ENCODE peak calls at places on chromosomes 4 and X, in four cellular contexts. V is GM12878, I is HCT116, N is K562. M is an unnamed sample.

GRCh38 chr4:100391913-100392312 is 125.9 kb downstream of the EMCN start:
- DNase-seq in V (no peak), I (no peak), N (no peak), M (no peak)

GRCh38 chr4:827209-828081 is 1.5 kb upstream of the CPLX1 start:
- DNase-seq in V (no peak), N (no peak), I (no peak), M (no peak)

GRCh38 chr4:3717241-3717640 is 48.9 kb upstream of the ADRA2C start:
- DNase-seq in V (no peak), N (no peak), I (no peak), M (no peak)

GRCh38 chr4:70858454-70858853 is 18.8 kb upstream of the GRSF1 start:
- DNase-seq in N (no peak), V (no peak), I (no peak), M (no peak)

GRCh38 chrX:19046343-19047215 is 62.7 kb upstream of the PHKA2 start:
- DNase-seq in V (no peak), N (no peak), I (peak), M (no peak)

GRCh38 chr4:83606898-83607297 is 71.0 kb downstream of the GPAT3 start:
- DNase-seq in V (no peak), I (no peak), N (no peak), M (no peak)

GRCh38 chr4:157702821-157703220 is 470.0 kb downstream of the GASK1B start:
- DNase-seq in V (no peak), I (no peak), N (no peak), M (no peak)

GRCh38 chr4:70734168-70734954 is 12.6 kb downstream of the RUFY3 start:
- DNase-seq in V (peak), N (no peak), I (no peak), M (no peak)

GRCh38 chr4:88240297-88240714 is 44.1 kb downstream of the PPM1K start:
- DNase-seq in I (no peak), V (no peak), N (no peak), M (peak)

GRCh38 chr4:56772134-56772533 is 49.4 kb downstream of the SPINK2 start:
- DNase-seq in I (no peak), V (no peak), N (no peak), M (no peak)

GRCh38 chr4:147134536-147135210 is 189.0 kb upstream of the TTC29 start:
- DNase-seq in N (no peak), I (no peak), V (no peak), M (no peak)

GRCh38 chr4:17787315-17787714 is 5.9 kb upstream of the FAM184B start:
- DNase-seq in I (no peak), V (no peak), N (no peak), M (no peak)

GRCh38 chr4:19689511-19689910 is 562.2 kb upstream of the SLIT2 start:
- DNase-seq in V (no peak), I (no peak), N (no peak), M (no peak)

GRCh38 chr4:101101072-101101471 is 246.3 kb downstream of the PPP3CA start:
- DNase-seq in V (no peak), N (no peak), I (no peak), M (no peak)

GRCh38 chr4:40845136-40845910 is 95.6 kb downstream of the NSUN7 start:
- DNase-seq in V (no peak), N (no peak), I (no peak), M (no peak)

GRCh38 chrX:120144178-120144844 is 14.1 kb upstream of the RHOXF2 start:
- DNase-seq in V (no peak), I (no peak), N (peak), M (no peak)

GRCh38 chr4:55393461-55394320 is 2.1 kb upstream of the TMEM165 start:
- DNase-seq in I (no peak), N (no peak), V (no peak), M (peak)

GRCh38 chr4:8231551-8232049 is 32.5 kb downstream of the SH3TC1 start:
- DNase-seq in N (no peak), V (no peak), I (no peak), M (no peak)

GRCh38 chrX:21655901-21656586 is 2.1 kb downstream of the KLHL34 start:
- DNase-seq in V (no peak), N (no peak), I (no peak), M (no peak)

GRCh38 chr4:188984518-188984917 is 845.3 kb downstream of the TRIML1 start:
- DNase-seq in I (no peak), N (no peak), V (no peak), M (no peak)

GRCh38 chr4:6087669-6088068 is 69.4 kb upstream of the C4orf50 start:
- DNase-seq in N (peak), I (peak), V (no peak), M (peak)

GRCh38 chr4:8694226-8694625 is 101.7 kb downstream of the CPZ start:
- DNase-seq in I (no peak), V (no peak), N (no peak), M (no peak)

GRCh38 chrX:123920065-123920785 is 41.3 kb upstream of the STAG2 start:
- DNase-seq in N (no peak), I (no peak), V (no peak), M (no peak)

GRCh38 chr4:90163872-90164271 is 36.7 kb downstream of the CCSER1 start:
- DNase-seq in I (no peak), V (no peak), N (no peak), M (no peak)

GRCh38 chrX:132004728-132005127 is 18.4 kb upstream of the STK26 start:
- DNase-seq in V (no peak), I (no peak), N (peak), M (peak)

GRCh38 chr4:87497141-87497540 is 32.0 kb downstream of the SPARCL1 start:
- DNase-seq in N (peak), V (no peak), I (no peak), M (no peak)

GRCh38 chr4:7120341-7120740 is 52.5 kb upstream of the GRPEL1 start:
- DNase-seq in V (no peak), N (peak), I (peak), M (peak)

GRCh38 chrX:1380672-1381233 is 11.2 kb downstream of the SLC25A6 start:
- DNase-seq in V (no peak), N (no peak), I (no peak), M (peak)

GRCh38 chrX:155534800-155535199 is 76.4 kb upstream of the F8A3 start:
- DNase-seq in N (peak), V (no peak), I (no peak), M (no peak)

GRCh38 chr4:25012671-25013070 is 18.1 kb downstream of the LGI2 start:
- DNase-seq in I (no peak), V (no peak), N (no peak), M (no peak)

GRCh38 chr4:58166496-58166895 is 1056.3 kb upstream of the IGFBP7 start:
- DNase-seq in V (no peak), I (no peak), N (no peak), M (no peak)

GRCh38 chr4:147361726-147362125 is 119.2 kb upstream of the EDNRA start:
- DNase-seq in V (no peak), I (peak), N (no peak), M (no peak)

GRCh38 chr4:5033266-5033945 is 14.1 kb upstream of the CYTL1 start:
- DNase-seq in N (no peak), I (no peak), V (no peak), M (no peak)

GRCh38 chr4:138765442-138765841 is 250.1 kb upstream of the NOCT start:
- DNase-seq in V (no peak), N (no peak), I (no peak), M (no peak)

GRCh38 chrX:74534569-74535038 is 79.8 kb downstream of the RLIM start:
- DNase-seq in N (no peak), V (peak), I (no peak), M (no peak)

GRCh38 chr4:109801099-109801789 is 555 bp downstream of the CFI start:
- DNase-seq in I (no peak), N (no peak), V (no peak), M (no peak)

GRCh38 chr4:181150173-181150572 is 1093.0 kb upstream of the TENM3 start:
- DNase-seq in I (no peak), N (no peak), V (no peak), M (no peak)

GRCh38 chr4:93658443-93658842 is 170.1 kb upstream of the ATOH1 start:
- DNase-seq in N (no peak), I (no peak), V (no peak), M (no peak)

GRCh38 chrX:34058005-34058404 is 74.1 kb downstream of the FAM47A start:
- DNase-seq in I (no peak), V (no peak), N (no peak), M (no peak)

DNA sequence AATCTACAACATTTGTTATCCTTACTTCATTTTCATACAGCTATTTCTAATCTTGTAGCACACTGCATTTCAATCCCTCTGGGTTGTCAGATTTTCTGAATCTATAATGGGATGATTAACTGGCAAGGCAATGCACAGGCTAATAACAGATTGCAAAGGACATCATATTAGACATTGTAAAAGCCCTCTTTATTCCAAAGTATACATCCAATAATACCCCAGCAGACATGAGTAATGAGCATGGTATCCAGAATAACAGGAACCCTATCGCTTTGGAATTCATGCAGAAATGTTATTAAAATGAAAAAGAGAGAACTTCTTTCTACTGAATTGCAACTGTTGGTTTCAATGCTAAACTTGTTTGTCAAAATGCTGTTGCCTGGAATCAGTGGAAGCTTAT is 122.9 kb downstream of the C4orf33 start:
- DNase-seq in I (no peak), N (no peak), V (no peak), M (no peak)
- TF ChIP-seq JUND in I (no peak), N (no peak), V (no peak), M (no peak)

DNA sequence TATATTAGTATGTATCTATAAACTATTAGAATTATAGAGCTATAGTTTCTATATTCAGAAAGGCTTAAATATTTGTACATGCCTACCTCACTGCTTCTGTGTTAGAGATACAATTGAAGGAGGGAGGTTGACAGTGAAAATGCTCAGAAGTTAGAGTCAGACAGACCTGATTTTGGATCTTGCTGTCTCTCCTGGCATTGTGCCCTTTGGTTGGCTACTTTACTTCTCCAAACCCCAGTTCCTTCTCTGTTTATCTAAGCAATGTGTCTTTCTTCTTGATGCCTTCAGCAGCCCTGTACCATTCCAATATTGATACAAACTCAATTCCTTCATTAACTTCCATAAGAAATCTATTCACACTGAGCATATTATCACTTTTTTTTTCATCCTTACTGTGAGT is 28.7 kb downstream of the CCNG2 start:
- DNase-seq in V (no peak), I (no peak), N (no peak), M (no peak)
- TF ChIP-seq JUND in V (no peak), I (no peak), N (no peak), M (no peak)

GRCh38 chr4:61714387-61714890 is 514.3 kb downstream of the ADGRL3 start:
- DNase-seq in I (no peak), V (no peak), N (no peak), M (no peak)
- TF ChIP-seq JUND in I (no peak), V (no peak), N (no peak), M (no peak)

DNA sequence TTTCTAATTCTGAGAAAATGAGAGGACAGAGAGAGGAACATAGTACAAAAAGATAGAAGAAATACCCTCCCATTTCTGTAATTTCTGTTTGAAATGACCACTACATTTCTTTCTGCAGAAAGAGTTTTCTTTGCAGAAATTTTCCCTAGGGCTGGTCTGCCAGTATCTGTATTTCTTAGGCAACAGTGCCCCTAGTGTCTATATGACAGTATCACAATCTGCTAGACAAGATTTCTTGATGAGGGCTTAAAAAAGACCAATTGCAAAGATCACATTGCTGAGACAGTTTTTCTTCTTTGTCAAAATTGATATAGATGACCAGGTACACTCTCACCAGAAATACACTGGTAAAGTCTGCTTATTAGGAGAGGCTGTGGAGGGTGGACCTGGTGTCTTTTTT is 81.0 kb upstream of the ZDHHC15 start:
- DNase-seq in I (no peak), N (peak), V (no peak), M (peak)
- TF ChIP-seq JUND in I (no peak), N (no peak), V (no peak), M (no peak)

GRCh38 chr4:80498725-80499124 is 163.2 kb downstream of the CFAP299 start:
- DNase-seq in N (no peak), I (no peak), V (no peak), M (no peak)

GRCh38 chr4:80495847-80496246 is 160.3 kb downstream of the CFAP299 start:
- DNase-seq in V (no peak), N (no peak), I (no peak), M (no peak)

GRCh38 chr4:80489798-80490197 is 154.3 kb downstream of the CFAP299 start:
- DNase-seq in N (no peak), I (no peak), V (no peak), M (no peak)

GRCh38 chr4:80492761-80493160 is 157.2 kb downstream of the CFAP299 start:
- DNase-seq in I (no peak), V (no peak), N (peak), M (no peak)
- TF ChIP-seq JUND in I (no peak), V (no peak), N (no peak), M (no peak)

M was measured in T47D.